ENCODE peak calls at places on chromosomes 3 and 15, in seven cellular contexts. One of them, this sample, is unnamed.

GRCh38 chr3:139620438-139620837 is 57.3 kb downstream of the NMNAT3 start:
- DNase-seq in tibial artery: no peak
- DNase-seq in mesothelial cell of epicardium: no peak
- DNase-seq in osteocyte: no peak
- DNase-seq in adrenal gland: no peak
- DNase-seq in fibroblast of mammary gland: no peak
- DNase-seq in lung: no peak
- DNase-seq in this sample: no peak

GRCh38 chr3:177680442-177680821 is 483.1 kb upstream of the TBL1XR1 start:
- DNase-seq in osteocyte: no peak
- DNase-seq in lung: no peak
- DNase-seq in tibial artery: no peak
- DNase-seq in fibroblast of mammary gland: peak
- DNase-seq in mesothelial cell of epicardium: no peak
- DNase-seq in adrenal gland: no peak
- DNase-seq in this sample: no peak

GRCh38 chr15:91965501-91966180 is 112.1 kb downstream of the SLCO3A1 start:
- DNase-seq in osteocyte: no peak
- DNase-seq in lung: no peak
- DNase-seq in mesothelial cell of epicardium: no peak
- DNase-seq in fibroblast of mammary gland: peak
- DNase-seq in adrenal gland: peak
- DNase-seq in tibial artery: no peak
- DNase-seq in this sample: no peak

GRCh38 chr15:85116925-85117646 is 135.4 kb downstream of the PDE8A start:
- DNase-seq in lung: no peak
- DNase-seq in mesothelial cell of epicardium: no peak
- DNase-seq in osteocyte: peak
- DNase-seq in fibroblast of mammary gland: no peak
- DNase-seq in adrenal gland: no peak
- DNase-seq in tibial artery: no peak
- DNase-seq in this sample: no peak

GRCh38 chr15:69976366-69976994 is 121.2 kb downstream of the TLE3 start:
- DNase-seq in fibroblast of mammary gland: peak
- DNase-seq in osteocyte: no peak
- DNase-seq in lung: no peak
- DNase-seq in tibial artery: no peak
- DNase-seq in adrenal gland: no peak
- DNase-seq in mesothelial cell of epicardium: peak
- DNase-seq in this sample: no peak

GRCh38 chr15:67180514-67181191 is 73.8 kb downstream of the AAGAB start:
- DNase-seq in lung: no peak
- DNase-seq in tibial artery: peak
- DNase-seq in adrenal gland: no peak
- DNase-seq in osteocyte: no peak
- DNase-seq in mesothelial cell of epicardium: no peak
- DNase-seq in fibroblast of mammary gland: no peak
- DNase-seq in this sample: peak

GRCh38 chr15:77475898-77476297 is 55.2 kb downstream of the HMG20A start:
- DNase-seq in adrenal gland: no peak
- DNase-seq in osteocyte: no peak
- DNase-seq in lung: no peak
- DNase-seq in tibial artery: no peak
- DNase-seq in fibroblast of mammary gland: no peak
- DNase-seq in mesothelial cell of epicardium: no peak
- DNase-seq in this sample: no peak

GRCh38 chr3:178352300-178353021 is 183.8 kb upstream of the KCNMB2 start:
- DNase-seq in lung: no peak
- DNase-seq in mesothelial cell of epicardium: no peak
- DNase-seq in fibroblast of mammary gland: peak
- DNase-seq in osteocyte: no peak
- DNase-seq in adrenal gland: no peak
- DNase-seq in tibial artery: no peak
- DNase-seq in this sample: no peak

GRCh38 chr3:160921020-160921635 is 165.1 kb downstream of the PPM1L start:
- DNase-seq in mesothelial cell of epicardium: no peak
- DNase-seq in lung: no peak
- DNase-seq in osteocyte: no peak
- DNase-seq in tibial artery: no peak
- DNase-seq in fibroblast of mammary gland: peak
- DNase-seq in adrenal gland: peak
- DNase-seq in this sample: no peak

GRCh38 chr3:133828576-133829309 is 23.1 kb downstream of the SRPRB start:
- DNase-seq in lung: no peak
- DNase-seq in tibial artery: no peak
- DNase-seq in fibroblast of mammary gland: no peak
- DNase-seq in adrenal gland: peak
- DNase-seq in osteocyte: no peak
- DNase-seq in mesothelial cell of epicardium: no peak
- DNase-seq in this sample: no peak

GRCh38 chr15:95596487-95596886 is 734.0 kb upstream of the NR2F2 start:
- DNase-seq in lung: no peak
- DNase-seq in adrenal gland: no peak
- DNase-seq in mesothelial cell of epicardium: no peak
- DNase-seq in osteocyte: no peak
- DNase-seq in tibial artery: peak
- DNase-seq in fibroblast of mammary gland: no peak
- DNase-seq in this sample: no peak

GRCh38 chr3:66532160-66532587 is 31.4 kb upstream of the LRIG1 start:
- DNase-seq in tibial artery: no peak
- DNase-seq in mesothelial cell of epicardium: no peak
- DNase-seq in fibroblast of mammary gland: no peak
- DNase-seq in lung: no peak
- DNase-seq in osteocyte: no peak
- DNase-seq in adrenal gland: no peak
- DNase-seq in this sample: no peak

GRCh38 chr3:65107174-65107573 is 419.4 kb upstream of the ADAMTS9 start:
- DNase-seq in osteocyte: no peak
- DNase-seq in adrenal gland: no peak
- DNase-seq in lung: no peak
- DNase-seq in mesothelial cell of epicardium: no peak
- DNase-seq in tibial artery: no peak
- DNase-seq in fibroblast of mammary gland: peak
- DNase-seq in this sample: no peak

GRCh38 chr3:112685435-112685834 is 44.5 kb upstream of the CCDC80 start:
- DNase-seq in osteocyte: no peak
- DNase-seq in mesothelial cell of epicardium: no peak
- DNase-seq in tibial artery: no peak
- DNase-seq in adrenal gland: no peak
- DNase-seq in fibroblast of mammary gland: peak
- DNase-seq in lung: no peak
- DNase-seq in this sample: no peak

GRCh38 chr3:180855364-180855763 is 57.1 kb upstream of the FXR1 start:
- DNase-seq in mesothelial cell of epicardium: no peak
- DNase-seq in fibroblast of mammary gland: peak
- DNase-seq in adrenal gland: no peak
- DNase-seq in tibial artery: no peak
- DNase-seq in osteocyte: no peak
- DNase-seq in lung: no peak
- DNase-seq in this sample: no peak

GRCh38 chr3:104102386-104102785 is 1264.3 kb upstream of the ALCAM start:
- DNase-seq in adrenal gland: no peak
- DNase-seq in osteocyte: no peak
- DNase-seq in lung: no peak
- DNase-seq in mesothelial cell of epicardium: no peak
- DNase-seq in fibroblast of mammary gland: peak
- DNase-seq in tibial artery: no peak
- DNase-seq in this sample: no peak

GRCh38 chr3:128153156-128154011 is at the start of gene EEFSEC:
- DNase-seq in lung: peak
- DNase-seq in mesothelial cell of epicardium: peak
- DNase-seq in tibial artery: peak
- DNase-seq in fibroblast of mammary gland: peak
- DNase-seq in adrenal gland: peak
- DNase-seq in osteocyte: peak
- DNase-seq in this sample: peak

GRCh38 chr3:190227064-190227463 is 95.2 kb downstream of the CLDN1 start:
- DNase-seq in lung: no peak
- DNase-seq in tibial artery: no peak
- DNase-seq in mesothelial cell of epicardium: no peak
- DNase-seq in adrenal gland: no peak
- DNase-seq in osteocyte: no peak
- DNase-seq in fibroblast of mammary gland: no peak
- DNase-seq in this sample: no peak

GRCh38 chr15:70098461-70099166 is 897 bp upstream of the TLE3 start:
- DNase-seq in fibroblast of mammary gland: no peak
- DNase-seq in lung: peak
- DNase-seq in tibial artery: no peak
- DNase-seq in mesothelial cell of epicardium: peak
- DNase-seq in adrenal gland: peak
- DNase-seq in osteocyte: no peak
- DNase-seq in this sample: peak

GRCh38 chr3:28949580-28949979 is 331.3 kb upstream of the RBMS3 start:
- DNase-seq in mesothelial cell of epicardium: no peak
- DNase-seq in fibroblast of mammary gland: no peak
- DNase-seq in adrenal gland: no peak
- DNase-seq in lung: no peak
- DNase-seq in tibial artery: no peak
- DNase-seq in osteocyte: no peak
- DNase-seq in this sample: no peak

GRCh38 chr15:77251662-77252061 is 168.2 kb downstream of the PEAK1 start:
- DNase-seq in fibroblast of mammary gland: peak
- DNase-seq in tibial artery: no peak
- DNase-seq in adrenal gland: no peak
- DNase-seq in mesothelial cell of epicardium: no peak
- DNase-seq in osteocyte: no peak
- DNase-seq in lung: no peak
- DNase-seq in this sample: no peak

GRCh38 chr3:70726966-70727365 is 414.5 kb upstream of the MDFIC2 start:
- DNase-seq in osteocyte: no peak
- DNase-seq in adrenal gland: no peak
- DNase-seq in tibial artery: no peak
- DNase-seq in mesothelial cell of epicardium: no peak
- DNase-seq in fibroblast of mammary gland: no peak
- DNase-seq in lung: no peak
- DNase-seq in this sample: no peak

GRCh38 chr15:101378879-101379278 is 83.8 kb upstream of the SNRPA1 start:
- DNase-seq in fibroblast of mammary gland: no peak
- DNase-seq in tibial artery: no peak
- DNase-seq in lung: no peak
- DNase-seq in osteocyte: no peak
- DNase-seq in mesothelial cell of epicardium: no peak
- DNase-seq in adrenal gland: no peak
- DNase-seq in this sample: no peak

GRCh38 chr15:93146196-93146595 is 57.2 kb upstream of the RGMA start:
- DNase-seq in osteocyte: no peak
- DNase-seq in mesothelial cell of epicardium: no peak
- DNase-seq in fibroblast of mammary gland: no peak
- DNase-seq in adrenal gland: no peak
- DNase-seq in tibial artery: no peak
- DNase-seq in lung: no peak
- DNase-seq in this sample: peak

GRCh38 chr3:109071349-109072142 is 46.4 kb downstream of the MORC1 start:
- DNase-seq in mesothelial cell of epicardium: no peak
- DNase-seq in adrenal gland: no peak
- DNase-seq in osteocyte: no peak
- DNase-seq in tibial artery: no peak
- DNase-seq in lung: no peak
- DNase-seq in fibroblast of mammary gland: no peak
- DNase-seq in this sample: no peak
- TF ChIP-seq CTCF in mesothelial cell of epicardium: no peak
- TF ChIP-seq CTCF in adrenal gland: no peak
- TF ChIP-seq CTCF in osteocyte: no peak
- TF ChIP-seq CTCF in tibial artery: no peak
- TF ChIP-seq CTCF in lung: no peak
- TF ChIP-seq CTCF in fibroblast of mammary gland: no peak
- TF ChIP-seq CTCF in this sample: no peak

DNA sequence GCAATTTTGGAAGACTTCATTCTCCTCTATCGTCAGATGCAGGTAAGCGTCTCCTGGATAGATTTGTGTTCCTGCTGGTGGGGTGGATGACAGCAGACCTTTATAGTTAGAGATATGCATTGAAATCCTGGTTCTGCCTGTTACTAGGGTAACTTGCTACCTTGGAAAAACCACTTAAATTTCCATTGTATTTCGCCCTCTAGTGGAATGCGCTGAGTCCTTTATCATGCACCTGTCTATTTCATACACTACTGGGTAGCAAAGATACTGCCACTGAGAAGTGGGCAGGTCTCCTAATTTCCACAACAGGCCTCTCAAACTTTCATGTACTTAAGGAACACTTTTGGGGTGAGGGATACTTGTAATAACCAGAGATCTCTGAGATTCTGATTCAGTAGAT is 209.5 kb upstream of the SUCLG2 start:
- DNase-seq in mesothelial cell of epicardium: no peak
- DNase-seq in fibroblast of mammary gland: peak
- DNase-seq in tibial artery: no peak
- DNase-seq in adrenal gland: no peak
- DNase-seq in osteocyte: no peak
- DNase-seq in lung: no peak
- DNase-seq in this sample: no peak
- TF ChIP-seq CTCF in mesothelial cell of epicardium: peak
- TF ChIP-seq CTCF in fibroblast of mammary gland: peak
- TF ChIP-seq CTCF in tibial artery: no peak
- TF ChIP-seq CTCF in adrenal gland: no peak
- TF ChIP-seq CTCF in osteocyte: peak
- TF ChIP-seq CTCF in lung: no peak
- TF ChIP-seq CTCF in this sample: no peak

GRCh38 chr3:122843604-122844003 is 48.7 kb downstream of the SLC49A4 start:
- DNase-seq in fibroblast of mammary gland: no peak
- DNase-seq in lung: no peak
- DNase-seq in tibial artery: no peak
- DNase-seq in adrenal gland: no peak
- DNase-seq in osteocyte: no peak
- DNase-seq in mesothelial cell of epicardium: no peak
- DNase-seq in this sample: no peak
- TF ChIP-seq CTCF in fibroblast of mammary gland: no peak
- TF ChIP-seq CTCF in lung: no peak
- TF ChIP-seq CTCF in tibial artery: no peak
- TF ChIP-seq CTCF in adrenal gland: no peak
- TF ChIP-seq CTCF in osteocyte: no peak
- TF ChIP-seq CTCF in mesothelial cell of epicardium: no peak
- TF ChIP-seq CTCF in this sample: no peak

GRCh38 chr3:107643038-107643883 is 120.5 kb downstream of the BBX start:
- DNase-seq in lung: no peak
- DNase-seq in mesothelial cell of epicardium: no peak
- DNase-seq in adrenal gland: no peak
- DNase-seq in fibroblast of mammary gland: peak
- DNase-seq in tibial artery: no peak
- DNase-seq in osteocyte: no peak
- DNase-seq in this sample: no peak
- TF ChIP-seq CTCF in lung: no peak
- TF ChIP-seq CTCF in mesothelial cell of epicardium: no peak
- TF ChIP-seq CTCF in adrenal gland: no peak
- TF ChIP-seq CTCF in fibroblast of mammary gland: peak
- TF ChIP-seq CTCF in tibial artery: no peak
- TF ChIP-seq CTCF in osteocyte: peak
- TF ChIP-seq CTCF in this sample: no peak

This sample was measured in gastrocnemius medialis.